ENCODE peak calls at places on chromosomes 4 and X, in four cellular contexts. R is AG08396; K is activated CD4-positive, alpha-beta T cell treated with anti-CD3 and anti-CD28 coated beads for 24 hours; F is KBM-7. T is an unnamed sample.
A peak's percentile ranks its signal among the peaks of the same experiment; 100 is the strongest.

GRCh38 chr4:145487626-145488025 is 6.0 kb downstream of the SMAD1 start:
- DNase-seq in K (peak; percentile 3), F (no peak), R (no peak), T (no peak)

GRCh38 chr4:119597377-119597776 is 31.2 kb downstream of the PDE5A start:
- DNase-seq in F (no peak), R (no peak), K (no peak), T (no peak)

GRCh38 chr4:38049545-38050170 is 89.5 kb downstream of the PTTG2 start:
- DNase-seq in F (no peak), R (no peak), K (no peak), T (no peak)

GRCh38 chrX:110569506-110569905 is 210.9 kb downstream of the RTL9 start:
- DNase-seq in R (no peak), F (peak; percentile 76), K (no peak), T (no peak)

GRCh38 chrX:15233416-15234015 is 36.4 kb downstream of the ASB9 start:
- DNase-seq in F (no peak), R (no peak), K (no peak), T (no peak)

GRCh38 chr4:17232575-17233253 is 279.2 kb downstream of the QDPR start:
- DNase-seq in R (peak; percentile 73), K (no peak), F (no peak), T (no peak)

GRCh38 chr4:8078610-8079015 is 80.0 kb downstream of the ABLIM2 start:
- DNase-seq in R (no peak), K (no peak), F (no peak), T (no peak)

GRCh38 chr4:90498175-90498574 is 371.0 kb downstream of the CCSER1 start:
- DNase-seq in F (no peak), K (no peak), R (no peak), T (no peak)

GRCh38 chr4:152028131-152028530 is 267.3 kb upstream of the GATB start:
- DNase-seq in K (no peak), R (no peak), F (no peak), T (no peak)

GRCh38 chrX:101287402-101287801 is 3.7 kb downstream of the TAF7L start:
- DNase-seq in F (peak; percentile 83), R (peak; percentile 45), K (peak; percentile 20), T (peak; percentile 56)